ENCODE peak calls at places on chromosome 16, in four cellular contexts. One of them, this sample, is unnamed.

GRCh38 chr16:19113577-19114358 is at the start of gene ITPRIPL2:
- DNase-seq in thoracic aorta: peak
- DNase-seq in colonic mucosa: peak
- DNase-seq in uterus: peak
- DNase-seq in this sample: peak

GRCh38 chr16:84449156-84450140 is 55.0 kb downstream of the MEAK7 start:
- DNase-seq in thoracic aorta: no peak
- DNase-seq in colonic mucosa: peak
- DNase-seq in uterus: no peak
- DNase-seq in this sample: no peak

GRCh38 chr16:397135-397661 is at the start of gene NME4:
- DNase-seq in thoracic aorta: no peak
- DNase-seq in colonic mucosa: no peak
- DNase-seq in uterus: no peak
- DNase-seq in this sample: no peak

GRCh38 chr16:89737341-89738071 is 16.2 kb downstream of the ZNF276 start:
- DNase-seq in thoracic aorta: no peak
- DNase-seq in colonic mucosa: no peak
- DNase-seq in uterus: no peak
- DNase-seq in this sample: no peak

GRCh38 chr16:27972500-27972899 is 91.0 kb downstream of the GSG1L start:
- DNase-seq in thoracic aorta: no peak
- DNase-seq in colonic mucosa: peak
- DNase-seq in uterus: no peak
- DNase-seq in this sample: peak

GRCh38 chr16:70675851-70676513 is 9.9 kb downstream of the MTSS2 start:
- DNase-seq in thoracic aorta: no peak
- DNase-seq in colonic mucosa: no peak
- DNase-seq in uterus: no peak
- DNase-seq in this sample: no peak

GRCh38 chr16:53369921-53370320 is 64.3 kb upstream of the RBL2 start:
- DNase-seq in thoracic aorta: no peak
- DNase-seq in colonic mucosa: no peak
- DNase-seq in uterus: no peak
- DNase-seq in this sample: peak

GRCh38 chr16:12573730-12574383 is 229.8 kb downstream of the CPPED1 start:
- DNase-seq in thoracic aorta: no peak
- DNase-seq in colonic mucosa: peak
- DNase-seq in uterus: no peak
- DNase-seq in this sample: peak

GRCh38 chr16:9099131-9099625 is 7.7 kb downstream of the HAPSTR1 start:
- DNase-seq in thoracic aorta: no peak
- DNase-seq in colonic mucosa: peak
- DNase-seq in uterus: no peak
- DNase-seq in this sample: peak

GRCh38 chr16:25256821-25257503 is 683 bp downstream of the ZKSCAN2 start:
- DNase-seq in thoracic aorta: no peak
- DNase-seq in colonic mucosa: peak
- DNase-seq in uterus: no peak
- DNase-seq in this sample: peak

GRCh38 chr16:81446318-81447275 is 2.0 kb downstream of the CMIP start:
- DNase-seq in thoracic aorta: no peak
- DNase-seq in colonic mucosa: peak
- DNase-seq in uterus: no peak
- DNase-seq in this sample: no peak

GRCh38 chr16:89636663-89637062 is 20.8 kb downstream of the CHMP1A start:
- DNase-seq in thoracic aorta: no peak
- DNase-seq in colonic mucosa: no peak
- DNase-seq in uterus: no peak
- DNase-seq in this sample: no peak

GRCh38 chr16:77736879-77737278 is 14.6 kb downstream of the NUDT7 start:
- DNase-seq in thoracic aorta: no peak
- DNase-seq in colonic mucosa: no peak
- DNase-seq in uterus: no peak
- DNase-seq in this sample: no peak

GRCh38 chr16:17173134-17173729 is 297.5 kb downstream of the XYLT1 start:
- DNase-seq in thoracic aorta: no peak
- DNase-seq in colonic mucosa: peak
- DNase-seq in uterus: no peak
- DNase-seq in this sample: no peak

GRCh38 chr16:19366384-19366783 is 51.3 kb upstream of the TMC5 start:
- DNase-seq in thoracic aorta: no peak
- DNase-seq in colonic mucosa: no peak
- DNase-seq in uterus: no peak
- DNase-seq in this sample: no peak

GRCh38 chr16:48123104-48123788 is 32.5 kb downstream of the ABCC12 start:
- DNase-seq in thoracic aorta: no peak
- DNase-seq in colonic mucosa: no peak
- DNase-seq in uterus: no peak
- DNase-seq in this sample: peak

GRCh38 chr16:74903882-74904678 is 80.8 kb downstream of the WDR59 start:
- DNase-seq in thoracic aorta: no peak
- DNase-seq in colonic mucosa: no peak
- DNase-seq in uterus: no peak
- DNase-seq in this sample: no peak

GRCh38 chr16:49470550-49470949 is 96.9 kb downstream of the C16orf78 start:
- DNase-seq in thoracic aorta: no peak
- DNase-seq in colonic mucosa: peak
- DNase-seq in uterus: no peak
- DNase-seq in this sample: no peak

GRCh38 chr16:88970539-88971065 is 6.4 kb downstream of the CBFA2T3 start:
- DNase-seq in thoracic aorta: no peak
- DNase-seq in colonic mucosa: no peak
- DNase-seq in uterus: no peak
- DNase-seq in this sample: no peak

DNA sequence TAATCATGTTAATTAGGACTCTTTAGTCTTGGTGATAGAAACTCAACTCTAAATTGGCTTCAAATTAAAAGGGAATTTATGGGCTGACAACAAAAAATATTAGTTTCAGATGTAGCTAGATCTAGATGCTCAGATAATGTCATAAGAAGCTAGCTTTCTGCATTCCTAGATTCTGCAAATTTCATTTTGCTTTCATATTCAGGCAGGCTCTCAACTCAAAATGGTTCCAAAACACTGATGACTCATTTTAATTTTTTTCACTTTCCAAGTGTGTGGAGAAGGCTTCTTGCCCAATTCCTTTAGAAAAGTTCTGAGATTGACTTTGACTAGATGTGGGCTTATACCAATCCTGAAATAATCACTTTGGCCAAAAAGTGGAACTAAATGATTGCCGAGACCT is 236.7 kb upstream of the GOT2 start:
- DNase-seq in thoracic aorta: no peak
- DNase-seq in colonic mucosa: no peak
- DNase-seq in uterus: no peak
- DNase-seq in this sample: no peak
- H3K4me3 ChIP-seq in thoracic aorta: peak
- H3K4me3 ChIP-seq in colonic mucosa: no peak
- H3K4me3 ChIP-seq in uterus: no peak
- H3K4me3 ChIP-seq in this sample: no peak

DNA sequence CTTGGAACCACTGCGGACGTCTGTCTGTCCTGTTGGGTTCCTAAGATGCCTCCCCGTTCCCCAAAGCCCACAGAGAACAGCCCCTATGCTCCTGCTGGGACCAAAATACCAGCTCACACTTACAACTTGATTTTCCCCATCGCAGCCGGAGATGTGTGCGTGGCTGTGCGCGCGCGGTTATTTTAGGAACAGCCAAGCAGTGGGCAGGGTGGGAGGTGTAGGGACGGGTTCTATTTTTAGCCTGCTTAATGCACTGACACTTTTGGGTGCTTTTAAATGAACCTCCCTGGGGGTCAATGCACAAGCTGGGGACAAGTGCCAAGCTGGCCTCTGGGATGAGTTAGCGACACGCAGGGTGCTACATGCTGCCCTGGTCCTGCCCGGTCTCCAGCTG is 74.1 kb downstream of the KLHDC4 start:
- DNase-seq in thoracic aorta: no peak
- DNase-seq in colonic mucosa: no peak
- DNase-seq in uterus: no peak
- DNase-seq in this sample: no peak
- H3K27ac ChIP-seq in thoracic aorta: no peak
- H3K27ac ChIP-seq in colonic mucosa: no peak
- H3K27ac ChIP-seq in uterus: no peak
- H3K27ac ChIP-seq in this sample: no peak

DNA sequence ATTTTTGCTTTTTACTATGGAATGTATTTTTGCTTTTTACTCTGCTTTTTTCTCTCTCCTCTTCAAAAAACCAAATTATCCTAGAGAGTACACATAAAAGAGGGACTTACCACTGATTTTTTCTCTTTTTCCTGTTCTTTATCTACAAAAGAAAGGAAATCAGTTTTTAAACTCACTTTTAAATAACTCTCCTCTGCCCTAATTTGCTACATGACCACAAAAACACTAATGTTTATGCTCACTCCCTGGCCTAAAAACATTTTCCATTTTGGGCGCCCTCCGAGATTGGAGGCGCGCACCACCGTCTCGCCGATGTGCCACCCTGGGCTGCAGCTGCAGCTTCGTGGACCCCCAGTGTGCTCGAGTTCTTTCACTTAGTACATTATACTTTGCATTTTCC is 1.1 kb downstream of the TK2 start:
- DNase-seq in thoracic aorta: no peak
- DNase-seq in colonic mucosa: no peak
- DNase-seq in uterus: no peak
- DNase-seq in this sample: no peak
- TF ChIP-seq CTCF in thoracic aorta: no peak
- TF ChIP-seq CTCF in colonic mucosa: no peak
- TF ChIP-seq CTCF in uterus: no peak
- TF ChIP-seq CTCF in this sample: no peak

GRCh38 chr16:10897134-10897533 is 20.1 kb downstream of the CIITA start:
- DNase-seq in thoracic aorta: no peak
- DNase-seq in colonic mucosa: no peak
- DNase-seq in uterus: no peak
- DNase-seq in this sample: no peak

GRCh38 chr16:10892782-10893181 is 15.8 kb downstream of the CIITA start:
- DNase-seq in thoracic aorta: no peak
- DNase-seq in colonic mucosa: no peak
- DNase-seq in uterus: no peak
- DNase-seq in this sample: no peak

GRCh38 chr16:10895053-10895946 is 18.3 kb downstream of the CIITA start:
- DNase-seq in thoracic aorta: no peak
- DNase-seq in colonic mucosa: peak
- DNase-seq in uterus: no peak
- DNase-seq in this sample: peak

GRCh38 chr16:10896723-10897122 is 19.7 kb downstream of the CIITA start:
- DNase-seq in thoracic aorta: no peak
- DNase-seq in colonic mucosa: no peak
- DNase-seq in uterus: no peak
- DNase-seq in this sample: no peak

DNA sequence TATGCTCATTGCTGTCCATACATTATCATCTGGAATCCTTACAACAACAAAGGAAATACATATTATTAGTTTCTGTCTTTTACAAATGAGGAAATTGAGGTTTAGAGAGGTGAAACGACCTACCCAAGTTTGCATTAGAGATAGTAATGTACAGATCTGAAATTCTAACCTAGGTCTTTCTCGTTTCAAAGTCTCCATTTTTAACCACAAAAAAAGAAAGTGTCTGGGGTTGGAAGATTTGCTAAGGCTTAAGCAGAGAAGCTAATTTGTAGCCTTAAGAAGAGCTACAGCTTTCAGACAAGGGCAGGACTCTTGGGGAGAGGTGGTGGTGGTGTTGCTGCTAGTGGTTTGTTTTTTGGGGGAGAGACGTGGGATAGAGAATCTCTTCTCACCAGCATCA is 19.2 kb downstream of the CIITA start:
- DNase-seq in thoracic aorta: no peak
- DNase-seq in colonic mucosa: no peak
- DNase-seq in uterus: no peak
- DNase-seq in this sample: no peak
- H3K4me3 ChIP-seq in thoracic aorta: no peak
- H3K4me3 ChIP-seq in colonic mucosa: no peak
- H3K4me3 ChIP-seq in uterus: no peak
- H3K4me3 ChIP-seq in this sample: no peak

GRCh38 chr16:73610160-73610559 is 562.2 kb upstream of the ZFHX3 start:
- DNase-seq in thoracic aorta: no peak
- DNase-seq in colonic mucosa: no peak
- DNase-seq in uterus: no peak
- DNase-seq in this sample: no peak

GRCh38 chr16:73616186-73616585 is 568.3 kb upstream of the ZFHX3 start:
- DNase-seq in thoracic aorta: no peak
- DNase-seq in colonic mucosa: no peak
- DNase-seq in uterus: no peak
- DNase-seq in this sample: no peak

GRCh38 chr16:73610605-73611177 is 562.8 kb upstream of the ZFHX3 start:
- DNase-seq in thoracic aorta: no peak
- DNase-seq in colonic mucosa: no peak
- DNase-seq in uterus: no peak
- DNase-seq in this sample: no peak

DNA sequence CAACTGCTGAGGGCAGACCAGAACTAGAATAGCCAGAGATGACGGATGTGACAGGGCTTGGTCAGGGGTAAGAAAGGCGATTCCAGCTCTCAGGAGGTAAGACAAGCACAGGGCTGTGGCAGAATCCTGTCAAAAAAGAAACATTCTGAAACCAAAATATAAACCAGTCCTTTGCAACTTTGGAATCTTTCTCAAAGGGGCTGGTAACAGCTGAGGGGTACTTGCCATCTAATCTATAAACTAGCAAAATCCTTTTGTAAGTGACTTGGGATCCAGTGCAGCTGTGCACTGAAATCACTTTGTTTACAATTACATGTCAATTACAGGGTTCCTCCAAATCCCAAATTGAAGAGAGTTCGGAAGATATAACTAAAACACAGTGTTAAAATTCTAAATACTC is 567.3 kb upstream of the ZFHX3 start:
- DNase-seq in thoracic aorta: no peak
- DNase-seq in colonic mucosa: no peak
- DNase-seq in uterus: no peak
- DNase-seq in this sample: no peak
- H3K27ac ChIP-seq in thoracic aorta: no peak
- H3K27ac ChIP-seq in colonic mucosa: no peak
- H3K27ac ChIP-seq in uterus: no peak
- H3K27ac ChIP-seq in this sample: no peak

GRCh38 chr16:22813223-22813945 is 578 bp upstream of the HS3ST2 start:
- DNase-seq in thoracic aorta: peak
- DNase-seq in colonic mucosa: peak
- DNase-seq in uterus: no peak
- DNase-seq in this sample: no peak

GRCh38 chr16:22814330-22815105 is 556 bp downstream of the HS3ST2 start:
- DNase-seq in thoracic aorta: no peak
- DNase-seq in colonic mucosa: no peak
- DNase-seq in uterus: no peak
- DNase-seq in this sample: no peak

GRCh38 chr16:22816475-22816874 is 2.5 kb downstream of the HS3ST2 start:
- DNase-seq in thoracic aorta: peak
- DNase-seq in colonic mucosa: no peak
- DNase-seq in uterus: no peak
- DNase-seq in this sample: no peak

GRCh38 chr16:22815863-22816262 is 1.9 kb downstream of the HS3ST2 start:
- DNase-seq in thoracic aorta: no peak
- DNase-seq in colonic mucosa: no peak
- DNase-seq in uterus: no peak
- DNase-seq in this sample: no peak

DNA sequence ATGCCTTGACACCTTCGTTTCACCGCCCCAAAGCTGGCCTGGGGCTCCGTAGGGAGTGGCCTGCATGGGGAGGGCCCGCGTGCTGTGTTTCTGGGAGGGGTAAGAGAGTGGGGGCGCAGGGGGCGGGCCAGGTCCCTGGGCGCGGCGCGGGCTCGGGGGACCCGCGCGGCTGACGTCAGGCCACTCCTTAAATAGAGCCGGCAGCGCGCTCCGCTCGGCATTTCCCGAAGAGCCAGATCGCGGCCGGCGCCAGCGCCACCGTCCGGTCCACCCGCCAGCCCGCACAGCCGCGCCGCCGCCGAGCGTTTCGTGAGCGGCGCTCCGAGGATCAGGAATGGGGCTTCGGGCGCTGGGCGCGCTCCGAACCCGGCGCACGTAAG is at the start of gene HS3ST2:
- DNase-seq in thoracic aorta: no peak
- DNase-seq in colonic mucosa: peak
- DNase-seq in uterus: no peak
- DNase-seq in this sample: no peak
- TF ChIP-seq CTCF in thoracic aorta: peak
- TF ChIP-seq CTCF in colonic mucosa: no peak
- TF ChIP-seq CTCF in uterus: no peak
- TF ChIP-seq CTCF in this sample: no peak

This sample was measured in brain microvascular endothelial cell.